ENCODE peak calls at places on chromosomes 16 and 17, in ten cellular contexts. S is body of pancreas, E is right lobe of liver, H is gastrocnemius medialis, A is Peyer's patch, G is uterus, I is adrenal gland, V is SJCRH30, C is heart right ventricle, X is ovary. M is an unnamed sample. For H3K4me1, the result is how much of the 10 kb centered on the place peaks cover.

GRCh38 chr17:21815352-21816063 is 123.2 kb downstream of the KCNJ18 start:
- DNase-seq in S (no peak), E (no peak), H (no peak), A (no peak), G (no peak), I (no peak), V (peak), C (no peak), X (no peak), M (no peak)

GRCh38 chr16:49576941-49577340 is 203.3 kb downstream of the C16orf78 start:
- DNase-seq in S (no peak), E (no peak), H (no peak), A (no peak), G (no peak), I (no peak), V (no peak), C (no peak), X (no peak), M (no peak)

GRCh38 chr16:813204-813915 is 12.8 kb upstream of the GNG13 start:
- DNase-seq in S (peak), E (no peak), H (no peak), A (no peak), G (no peak), I (peak), V (no peak), C (no peak), X (no peak), M (no peak)

GRCh38 chr17:55872374-55872773 is 121.5 kb downstream of the PCTP start:
- DNase-seq in S (no peak), E (no peak), H (no peak), A (no peak), G (no peak), I (no peak), V (no peak), C (no peak), X (no peak), M (no peak)

GRCh38 chr17:66341462-66341861 is 39.0 kb downstream of the PRKCA start:
- DNase-seq in S (no peak), E (no peak), H (no peak), A (no peak), G (no peak), I (no peak), V (no peak), C (no peak), X (no peak), M (no peak)

GRCh38 chr17:19281161-19281560 is 44.0 kb downstream of the EPN2 start:
- DNase-seq in S (no peak), E (no peak), H (no peak), A (no peak), G (no peak), I (no peak), V (no peak), C (no peak), X (no peak), M (no peak)

GRCh38 chr16:62642677-62643076 is 606.4 kb upstream of the CDH8 start:
- DNase-seq in S (no peak), E (no peak), H (no peak), A (no peak), G (no peak), I (no peak), V (no peak), C (no peak), X (no peak), M (no peak)

GRCh38 chr17:6067060-6067459 is 3.1 kb upstream of the WSCD1 start:
- DNase-seq in S (no peak), E (no peak), H (no peak), A (no peak), G (no peak), I (peak), V (no peak), C (no peak), X (no peak), M (no peak)

GRCh38 chr17:1001640-1002411 is 4.9 kb downstream of the TIMM22 start:
- DNase-seq in S (no peak), E (no peak), H (no peak), A (no peak), G (no peak), I (no peak), V (peak), C (no peak), X (no peak), M (peak)

GRCh38 chr16:558298-559020 is 1.7 kb upstream of the PRR35 start:
- DNase-seq in S (no peak), E (peak), H (no peak), A (no peak), G (no peak), I (no peak), V (no peak), C (peak), X (no peak), M (no peak)

GRCh38 chr16:87806608-87807546 is 41.1 kb upstream of the KLHDC4 start:
- DNase-seq in S (peak), E (no peak), H (no peak), A (peak), G (no peak), I (peak), V (peak), C (peak), X (no peak), M (peak)
- H3K4me1 ChIP-seq in S (under half), E (under half), H (under half), A (under half), G (under half), I (under half), V (under half), C (under half), X (under half), M (under half)

DNA sequence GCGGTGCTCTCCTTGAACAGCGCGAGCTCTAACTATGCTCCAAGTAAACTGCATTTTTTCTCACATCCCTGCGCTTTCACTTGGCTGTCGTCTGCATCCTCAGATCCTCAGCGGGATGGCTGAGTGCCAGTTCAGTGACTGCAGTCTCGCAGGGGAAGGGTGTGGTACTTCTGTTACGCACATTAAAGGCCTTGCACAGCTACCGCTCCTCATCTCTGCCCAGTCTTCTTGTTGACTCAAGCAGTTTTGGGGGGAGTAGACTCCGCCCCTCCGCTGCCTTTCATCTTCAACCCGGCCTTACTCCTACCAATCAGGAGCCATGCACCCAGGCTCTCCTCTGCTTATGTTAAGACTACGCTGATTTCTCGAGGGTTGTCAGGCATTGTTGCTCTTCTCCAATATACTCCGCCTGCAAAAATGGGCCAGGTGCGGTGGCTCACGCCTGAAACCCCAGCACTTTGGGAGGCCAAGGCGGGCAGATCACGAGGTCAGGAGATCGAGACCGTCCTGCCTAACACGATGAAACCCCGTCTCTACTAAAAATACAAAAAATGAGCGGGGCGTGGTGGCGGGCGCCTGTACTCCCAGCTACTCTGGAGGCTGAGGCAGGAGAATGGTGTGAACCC is 10.0 kb downstream of the ATP5PD start:
- DNase-seq in S (peak), E (peak), H (peak), A (peak), G (peak), I (peak), V (peak), C (peak), X (peak), M (peak)
- H3K4me3 ChIP-seq in S (no peak), E (no peak), H (no peak), A (no peak), G (no peak), I (no peak), V (peak), C (peak), X (no peak), M (no peak)

DNA sequence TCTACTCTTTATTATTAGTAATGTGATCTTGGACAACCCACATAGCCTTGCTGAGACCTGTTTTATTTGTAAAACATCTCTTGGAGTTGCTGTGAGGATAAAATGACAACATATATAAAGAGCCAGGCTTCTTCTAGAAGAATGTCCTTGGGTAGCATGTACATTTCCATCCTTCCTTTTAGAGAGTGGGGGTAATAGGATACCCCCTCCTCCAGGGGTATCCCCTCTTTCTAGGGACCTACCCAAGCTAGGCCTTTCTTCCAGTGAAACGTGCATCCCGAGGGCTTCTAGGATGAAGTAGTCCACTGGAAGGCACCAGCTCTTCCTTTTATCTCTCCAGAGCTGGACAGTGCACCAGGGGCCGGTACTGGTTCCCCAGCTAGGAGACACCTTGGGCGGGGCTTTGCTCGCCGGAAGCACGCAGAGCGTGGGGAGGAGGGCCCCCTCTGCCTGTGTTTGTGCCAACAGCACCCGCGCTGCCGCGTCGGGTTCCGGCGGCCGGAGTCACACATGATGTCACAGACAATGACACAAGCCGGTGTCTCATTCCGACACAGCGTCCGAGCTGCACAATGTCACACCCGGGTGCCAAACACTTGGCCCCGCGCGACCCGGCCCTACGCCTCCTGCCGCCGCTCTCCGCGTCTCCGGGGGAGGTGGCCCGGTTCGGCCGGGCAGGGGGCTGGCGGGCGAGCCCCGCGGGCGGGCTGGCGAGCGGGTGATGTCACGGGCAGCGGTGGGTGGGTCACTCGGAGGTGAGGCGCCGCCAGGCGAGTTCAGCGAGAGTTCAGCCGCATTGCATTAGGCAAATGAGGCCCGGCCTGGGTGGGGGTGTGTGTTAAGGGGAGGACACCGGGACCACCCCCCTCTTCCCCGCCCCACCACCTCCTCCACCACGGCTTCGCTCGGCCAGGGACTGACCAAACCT is 23.4 kb downstream of the GJD3 start:
- DNase-seq in S (peak), E (peak), H (peak), A (peak), G (peak), I (peak), V (peak), C (peak), X (peak), M (peak)
- H3K27ac ChIP-seq in S (peak), E (peak), H (peak), A (peak), G (peak), I (peak), V (peak), C (peak), X (peak), M (peak)

GRCh38 chr17:37825851-37826250 is 81.0 kb upstream of the HNF1B start:
- DNase-seq in S (no peak), E (no peak), H (no peak), A (no peak), G (no peak), I (no peak), V (no peak), C (no peak), X (no peak), M (no peak)

GRCh38 chr17:37826497-37827115 is 81.7 kb upstream of the HNF1B start:
- DNase-seq in S (no peak), E (no peak), H (no peak), A (no peak), G (no peak), I (no peak), V (no peak), C (no peak), X (no peak), M (peak)

GRCh38 chr17:37829446-37830142 is 84.7 kb upstream of the HNF1B start:
- DNase-seq in S (no peak), E (peak), H (no peak), A (no peak), G (no peak), I (no peak), V (no peak), C (no peak), X (no peak), M (no peak)

GRCh38 chr17:37828313-37829124 is 83.7 kb upstream of the HNF1B start:
- DNase-seq in S (peak), E (no peak), H (no peak), A (no peak), G (no peak), I (no peak), V (no peak), C (no peak), X (no peak), M (no peak)

DNA sequence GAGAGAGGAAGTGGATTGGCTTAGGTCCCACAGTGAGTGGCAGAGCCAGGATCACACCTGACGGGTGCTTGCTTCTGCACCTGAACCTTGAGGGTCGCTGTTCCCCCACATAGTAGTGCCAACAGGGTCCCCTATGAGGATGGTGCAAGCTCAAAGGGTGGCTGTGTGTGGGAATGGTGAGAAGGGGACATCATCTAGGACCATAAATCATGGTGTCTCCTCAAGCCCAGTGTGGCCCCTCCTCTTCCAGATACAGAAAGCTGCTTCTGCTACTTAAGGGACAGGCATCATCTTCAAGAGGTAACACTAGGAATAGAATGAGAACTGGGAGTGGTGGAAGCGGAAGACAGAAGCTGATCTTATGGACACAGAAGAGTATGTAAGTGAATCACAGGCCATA is 83.0 kb upstream of the HNF1B start:
- DNase-seq in S (no peak), E (no peak), H (no peak), A (no peak), G (no peak), I (no peak), V (no peak), C (no peak), X (no peak), M (no peak)
- H3K4me1 ChIP-seq in S (under half), E (under half), H (under half), A (under half), G (under half), I (under half), V (under half), C (under half), X (under half), M (under half)

DNA sequence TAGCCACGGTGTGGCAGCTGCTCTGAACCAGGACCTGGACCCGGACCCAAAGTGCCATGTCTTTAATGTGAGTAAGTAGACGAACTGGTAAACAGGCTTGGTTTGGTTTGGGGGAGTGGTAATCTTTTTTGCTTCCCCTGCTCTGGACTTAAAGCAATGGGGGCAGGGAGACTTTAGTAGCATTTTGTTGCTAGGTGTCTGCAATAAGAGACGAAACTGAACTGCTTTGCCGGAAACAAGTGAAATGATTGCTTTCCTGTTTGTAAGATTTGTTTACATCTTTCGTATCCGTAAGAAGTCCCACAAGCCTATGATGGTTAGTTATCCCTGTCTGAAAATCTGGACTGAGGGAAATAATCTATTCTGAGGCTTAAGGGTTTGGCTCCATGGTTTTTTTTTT is 21.5 kb downstream of the PRCD start:
- DNase-seq in S (no peak), E (no peak), H (no peak), A (no peak), G (no peak), I (no peak), V (no peak), C (no peak), X (no peak), M (no peak)
- H3K4me3 ChIP-seq in S (no peak), E (no peak), H (peak), A (peak), G (no peak), I (no peak), V (no peak), C (no peak), X (no peak), M (no peak)

GRCh38 chr17:39208893-39209292 is 8.8 kb downstream of the RPL19 start:
- DNase-seq in S (peak), E (no peak), H (peak), A (peak), G (no peak), I (no peak), V (peak), C (no peak), X (no peak), M (no peak)
- H3K27ac ChIP-seq in S (no peak), E (no peak), H (peak), A (no peak), G (no peak), I (peak), V (no peak), C (no peak), X (peak), M (no peak)

GRCh38 chr16:51143166-51143565 is 7.9 kb downstream of the SALL1 start:
- DNase-seq in S (no peak), E (no peak), H (no peak), A (no peak), G (no peak), I (no peak), V (no peak), C (no peak), X (no peak), M (no peak)

GRCh38 chr16:51141541-51141940 is 9.5 kb downstream of the SALL1 start:
- DNase-seq in S (no peak), E (no peak), H (no peak), A (no peak), G (no peak), I (no peak), V (no peak), C (no peak), X (no peak), M (no peak)

GRCh38 chr16:51137097-51137496 is 14.0 kb downstream of the SALL1 start:
- DNase-seq in S (no peak), E (peak), H (no peak), A (no peak), G (no peak), I (no peak), V (no peak), C (no peak), X (no peak), M (no peak)

GRCh38 chr16:51139568-51139967 is 11.5 kb downstream of the SALL1 start:
- DNase-seq in S (no peak), E (no peak), H (no peak), A (no peak), G (no peak), I (no peak), V (no peak), C (no peak), X (no peak), M (no peak)

DNA sequence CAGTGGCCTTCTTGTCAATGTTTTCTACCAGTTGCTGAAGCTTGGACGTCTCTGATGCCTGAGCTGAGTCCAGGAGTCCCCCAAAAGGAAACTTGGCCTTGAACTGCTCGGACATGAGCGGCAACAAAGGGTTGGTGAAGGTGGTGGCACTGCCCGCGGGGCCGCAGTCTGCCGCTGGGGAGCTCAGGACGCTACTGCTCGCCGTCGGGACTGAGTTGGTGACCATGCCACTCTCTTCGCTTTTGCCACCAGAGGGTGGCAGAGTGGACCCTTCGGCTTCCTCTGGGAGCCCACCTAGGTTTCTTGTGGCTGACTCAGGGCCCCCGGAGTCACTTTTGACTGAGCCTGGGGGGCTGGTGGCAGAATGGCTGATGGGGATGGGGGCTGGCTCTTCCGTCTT is 11.0 kb downstream of the SALL1 start:
- DNase-seq in S (no peak), E (no peak), H (no peak), A (no peak), G (no peak), I (no peak), V (no peak), C (no peak), X (no peak), M (no peak)
- H3K4me1 ChIP-seq in S (under half), E (under half), H (under half), A (under half), G (under half), I (under half), V (under half), C (under half), X (under half), M (under half)

M was measured in aorta.